ENCODE peak calls at places on chromosomes 12 and 14, in six cellular contexts. Q, V, N, C, J and B are unnamed samples.

GRCh38 chr12:15788266-15789214 is 648 bp downstream of the EPS8 start:
- DNase-seq in Q (peak; percentile 39), V (no peak), N (no peak), C (peak; percentile 26), J (peak; percentile 47), B (no peak)

GRCh38 chr12:123267991-123268843 is 3.4 kb downstream of the CDK2AP1 start:
- DNase-seq in Q (no peak), V (peak; percentile 55), N (no peak), C (no peak), J (no peak), B (no peak)

GRCh38 chr14:68401320-68401719 is 391.5 kb downstream of the ZFP36L1 start:
- DNase-seq in Q (no peak), V (no peak), N (no peak), C (no peak), J (no peak), B (no peak)

GRCh38 chr14:102192840-102193502 is 53.3 kb downstream of the WDR20 start:
- DNase-seq in Q (no peak), V (no peak), N (no peak), C (no peak), J (no peak), B (no peak)

GRCh38 chr12:42669471-42669997 is 80.0 kb upstream of the PRICKLE1 start:
- DNase-seq in Q (peak; percentile 52), V (no peak), N (no peak), C (no peak), J (no peak), B (no peak)

GRCh38 chr12:49564241-49565118 is 3.5 kb downstream of the MCRS1 start:
- DNase-seq in Q (no peak), V (no peak), N (no peak), C (no peak), J (no peak), B (no peak)

GRCh38 chr14:99592933-99593753 is 10.9 kb downstream of the CCDC85C start:
- DNase-seq in Q (no peak), V (peak; percentile 61), N (no peak), C (no peak), J (no peak), B (no peak)

GRCh38 chr14:91159906-91160305 is 46.0 kb downstream of the DGLUCY start:
- DNase-seq in Q (no peak), V (no peak), N (no peak), C (no peak), J (no peak), B (no peak)

GRCh38 chr14:87264796-87265195 is 728.2 kb downstream of the GALC start:
- DNase-seq in Q (no peak), V (no peak), N (no peak), C (no peak), J (no peak), B (no peak)

GRCh38 chr12:39441963-39442894 is 691 bp downstream of the KIF21A start:
- DNase-seq in Q (peak; percentile 61), V (peak; percentile 32), N (no peak), C (peak; percentile 14), J (peak; percentile 10), B (peak; percentile 48)

GRCh38 chr14:106842687-106843086 is 1316.3 kb downstream of the TMEM121 start:
- DNase-seq in Q (no peak), V (no peak), N (no peak), C (no peak), J (peak; percentile 50), B (no peak)

GRCh38 chr12:124696689-124697476 is 129.5 kb upstream of the NCOR2 start:
- DNase-seq in Q (no peak), V (no peak), N (no peak), C (no peak), J (no peak), B (no peak)

GRCh38 chr12:124694846-124695497 is 127.6 kb upstream of the NCOR2 start:
- DNase-seq in Q (no peak), V (peak; percentile 82), N (no peak), C (no peak), J (no peak), B (no peak)

GRCh38 chr12:124693356-124693755 is 125.9 kb upstream of the NCOR2 start:
- DNase-seq in Q (no peak), V (no peak), N (no peak), C (no peak), J (no peak), B (no peak)

GRCh38 chr12:124694250-124694649 is 126.8 kb upstream of the NCOR2 start:
- DNase-seq in Q (no peak), V (no peak), N (no peak), C (no peak), J (no peak), B (no peak)

GRCh38 chr12:124695861-124696260 is 128.4 kb upstream of the NCOR2 start:
- DNase-seq in Q (peak; percentile 70), V (peak; percentile 62), N (no peak), C (no peak), J (no peak), B (no peak)
- H3K4me1 ChIP-seq in Q (no peaks in the 10 kb centered on the region), V (peaks cover 38% of the 10 kb centered on the region), N (peaks cover 23% of the 10 kb centered on the region), C (peaks cover 31% of the 10 kb centered on the region), J (peaks cover 10% of the 10 kb centered on the region), B (peaks cover 12% of the 10 kb centered on the region)

GRCh38 chr12:90322006-90322405 is 613.4 kb upstream of the ATP2B1 start:
- DNase-seq in Q (no peak), V (no peak), N (no peak), C (no peak), J (no peak), B (no peak)

GRCh38 chr12:90323217-90323616 is 614.6 kb upstream of the ATP2B1 start:
- DNase-seq in Q (no peak), V (no peak), N (no peak), C (no peak), J (no peak), B (no peak)

DNA sequence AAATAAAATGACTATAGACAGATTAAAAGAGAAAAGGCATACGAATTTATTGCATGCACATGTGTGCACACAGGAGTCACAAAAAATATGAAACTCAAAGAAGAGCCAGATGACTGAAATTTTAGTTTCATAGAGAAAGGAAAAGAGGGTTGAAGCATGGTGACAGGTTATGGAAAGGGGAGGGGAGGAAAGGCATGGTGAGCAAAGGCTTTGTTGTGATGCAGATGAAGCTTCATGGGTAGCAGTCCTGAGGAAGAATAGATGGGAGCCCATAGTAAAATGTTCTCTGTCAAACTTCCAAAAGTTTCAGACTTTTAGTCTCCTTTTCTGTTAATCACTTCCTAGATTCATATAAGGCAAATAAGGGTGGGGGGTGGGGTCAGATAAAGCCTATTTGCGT is 612.7 kb upstream of the ATP2B1 start:
- DNase-seq in Q (no peak), V (no peak), N (no peak), C (no peak), J (no peak), B (no peak)
- H3K4me1 ChIP-seq in Q (no peaks in the 10 kb centered on the region), V (no peaks in the 10 kb centered on the region), N (no peaks in the 10 kb centered on the region), C (no peaks in the 10 kb centered on the region), J (no peaks in the 10 kb centered on the region), B (no peaks in the 10 kb centered on the region)

GRCh38 chr14:37678916-37679315 is 83.5 kb downstream of the TTC6 start:
- DNase-seq in Q (no peak), V (no peak), N (no peak), C (no peak), J (no peak), B (no peak)
- H3K4me1 ChIP-seq in Q (no peaks in the 10 kb centered on the region), V (no peaks in the 10 kb centered on the region), N (no peaks in the 10 kb centered on the region), C (no peaks in the 10 kb centered on the region), J (no peaks in the 10 kb centered on the region), B (no peaks in the 10 kb centered on the region)

GRCh38 chr12:58980768-58981167 is 60.5 kb upstream of the LRIG3 start:
- DNase-seq in Q (no peak), V (no peak), N (no peak), C (no peak), J (no peak), B (no peak)

GRCh38 chr12:58978717-58979116 is 58.4 kb upstream of the LRIG3 start:
- DNase-seq in Q (no peak), V (no peak), N (no peak), C (no peak), J (no peak), B (no peak)

GRCh38 chr12:58976146-58976545 is 55.8 kb upstream of the LRIG3 start:
- DNase-seq in Q (no peak), V (no peak), N (no peak), C (no peak), J (no peak), B (no peak)

GRCh38 chr12:58981961-58982360 is 61.7 kb upstream of the LRIG3 start:
- DNase-seq in Q (no peak), V (no peak), N (no peak), C (no peak), J (no peak), B (no peak)

GRCh38 chr12:58977476-58977875 is 57.2 kb upstream of the LRIG3 start:
- DNase-seq in Q (no peak), V (no peak), N (no peak), C (no peak), J (no peak), B (no peak)
- H3K4me1 ChIP-seq in Q (no peaks in the 10 kb centered on the region), V (no peaks in the 10 kb centered on the region), N (no peaks in the 10 kb centered on the region), C (no peaks in the 10 kb centered on the region), J (no peaks in the 10 kb centered on the region), B (no peaks in the 10 kb centered on the region)

DNA sequence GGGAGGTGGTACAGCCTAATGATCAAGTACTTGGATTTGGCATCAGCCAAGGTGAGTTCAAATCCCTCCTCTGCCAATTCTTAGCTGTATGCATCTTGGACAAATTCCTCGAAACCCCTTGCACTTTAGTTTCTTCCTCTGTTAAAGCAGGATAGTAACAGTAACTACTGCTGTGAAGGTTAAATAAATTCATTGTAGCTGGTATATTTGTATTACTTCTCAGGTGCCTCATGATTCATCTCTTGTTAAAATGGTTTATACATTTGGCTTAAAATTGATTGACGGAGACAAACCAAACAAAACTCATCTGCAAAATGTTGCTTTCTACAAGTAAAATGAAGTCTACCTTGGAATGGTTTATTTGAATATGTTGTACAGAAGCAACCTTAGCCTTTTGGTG is 2.3 kb upstream of the PTPRB start:
- DNase-seq in Q (no peak), V (no peak), N (no peak), C (no peak), J (no peak), B (no peak)
- H3K4me1 ChIP-seq in Q (no peaks in the 10 kb centered on the region), V (no peaks in the 10 kb centered on the region), N (no peaks in the 10 kb centered on the region), C (no peaks in the 10 kb centered on the region), J (peaks cover 3% of the 10 kb centered on the region), B (no peaks in the 10 kb centered on the region)

DNA sequence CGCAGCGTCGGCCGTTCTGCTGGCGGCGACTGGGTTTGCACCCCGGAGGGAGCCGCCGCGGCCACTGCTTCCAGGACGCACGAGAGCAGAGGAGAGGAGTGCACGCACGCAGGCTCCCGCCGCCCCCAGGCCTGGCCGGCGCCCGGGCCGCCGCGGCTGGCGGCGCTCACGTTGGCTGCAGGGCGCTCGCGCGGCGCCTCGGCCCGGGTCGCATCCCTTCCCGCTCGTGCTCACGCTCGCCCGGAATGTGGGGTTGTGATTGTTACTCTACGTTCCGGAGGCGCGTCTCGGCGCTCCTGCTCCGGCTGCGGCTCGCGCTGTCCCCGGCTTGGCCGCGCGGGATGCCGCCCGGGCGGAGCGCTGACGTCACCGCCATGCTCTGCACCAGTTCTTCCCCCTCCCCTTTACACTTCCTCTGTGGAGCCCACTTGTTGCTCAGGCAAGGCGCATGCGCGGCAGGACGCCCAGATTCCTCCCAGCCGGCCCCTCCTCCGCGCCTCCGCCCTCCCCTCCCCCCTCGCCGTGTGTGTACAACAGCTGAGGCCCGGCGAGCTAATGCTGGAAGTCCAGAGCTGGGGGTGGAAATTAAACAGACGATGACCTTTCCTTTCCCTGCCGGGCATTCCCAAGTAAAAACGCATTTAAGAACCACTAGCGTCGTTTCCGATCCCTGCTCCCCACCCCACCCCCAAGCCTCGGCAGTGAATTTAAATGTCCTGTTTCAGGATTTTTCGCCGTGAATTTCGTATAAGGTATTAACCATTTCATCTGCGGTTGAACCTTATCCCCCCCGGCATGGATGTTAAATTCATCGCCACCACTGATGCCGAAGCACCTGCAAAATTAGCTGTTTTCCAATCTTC is at the start of gene IRF2BPL:
- DNase-seq in Q (peak; percentile 99), V (peak; percentile 99), N (peak; percentile 99), C (peak; percentile 98), J (peak; percentile 94), B (peak; percentile 94)
- H3K4me1 ChIP-seq in Q (peaks cover 47% of the 10 kb centered on the region), V (peaks cover 58% of the 10 kb centered on the region), N (peaks cover 77% of the 10 kb centered on the region), C (peaks cover 65% of the 10 kb centered on the region), J (peaks cover 49% of the 10 kb centered on the region), B (peaks cover 69% of the 10 kb centered on the region)